ENCODE peak calls at places on chromosomes 1 and 21, in eight cellular contexts. H, J, T, N, Z, E, X and M are unnamed samples.

GRCh38 chr1:16266411-16267118 is 29.6 kb upstream of the CPLANE2 start:
- DNase-seq in H (no peak), E (no peak), T (no peak), J (no peak), Z (no peak), N (no peak), X (no peak), M (no peak)

GRCh38 chr1:34736711-34737110 is 18.1 kb upstream of the GJB5 start:
- DNase-seq in N (no peak), Z (no peak), E (no peak), H (no peak), T (no peak), X (no peak), J (no peak), M (no peak)

GRCh38 chr1:23224721-23225648 is 7.7 kb upstream of the HTR1D start:
- DNase-seq in Z (no peak), X (no peak), J (peak), N (peak), H (peak), T (peak), E (no peak), M (no peak)

GRCh38 chr1:8639165-8639564 is 178.3 kb downstream of the RERE start:
- DNase-seq in X (no peak), N (no peak), E (no peak), H (no peak), Z (no peak), J (no peak), T (no peak), M (no peak)

GRCh38 chr1:113326976-113327375 is 63.3 kb upstream of the MAGI3 start:
- DNase-seq in N (no peak), H (no peak), Z (no peak), E (no peak), J (no peak), T (no peak), X (no peak), M (no peak)

GRCh38 chr1:203839081-203839480 is 22.3 kb upstream of the SNRPE start:
- DNase-seq in T (no peak), Z (no peak), E (no peak), X (no peak), J (no peak), H (peak), N (peak), M (no peak)

GRCh38 chr1:204902674-204903073 is 32.0 kb downstream of the NFASC start:
- DNase-seq in H (no peak), N (no peak), X (no peak), E (no peak), J (no peak), Z (no peak), T (no peak), M (no peak)

GRCh38 chr1:97668945-97669344 is 251.9 kb downstream of the DPYD start:
- DNase-seq in E (no peak), J (no peak), T (no peak), X (peak), H (peak), Z (no peak), N (peak), M (no peak)

GRCh38 chr1:232635778-232636356 is 5.9 kb upstream of the SIPA1L2 start:
- DNase-seq in Z (no peak), H (peak), E (no peak), T (no peak), N (peak), X (no peak), J (no peak), M (no peak)

GRCh38 chr21:18449586-18449985 is 46.0 kb upstream of the TMPRSS15 start:
- DNase-seq in H (no peak), X (no peak), E (no peak), N (no peak), T (no peak), J (no peak), Z (no peak), M (no peak)

GRCh38 chr1:175033931-175034330 is 10.7 kb upstream of the MRPS14 start:
- DNase-seq in X (no peak), J (no peak), Z (no peak), E (no peak), H (no peak), T (no peak), N (no peak), M (no peak)

GRCh38 chr1:192133350-192133950 is 24.8 kb upstream of the RGS18 start:
- DNase-seq in Z (no peak), H (peak), E (no peak), N (no peak), T (no peak), J (no peak), X (no peak), M (no peak)

GRCh38 chr1:210624722-210625121 is 296.0 kb downstream of the HHAT start:
- DNase-seq in T (no peak), X (no peak), Z (no peak), J (no peak), H (no peak), N (no peak), E (peak), M (no peak)

GRCh38 chr1:154773551-154773950 is 96.5 kb downstream of the KCNN3 start:
- DNase-seq in H (no peak), T (no peak), J (no peak), Z (no peak), E (no peak), N (no peak), X (no peak), M (no peak)

GRCh38 chr21:37525810-37526209 is 159.2 kb downstream of the DYRK1A start:
- DNase-seq in E (no peak), H (no peak), X (no peak), J (no peak), T (no peak), N (no peak), Z (no peak), M (no peak)

GRCh38 chr1:67124455-67124854 is 10.3 kb downstream of the C1orf141 start:
- DNase-seq in Z (no peak), N (no peak), E (no peak), H (no peak), J (no peak), T (no peak), X (no peak), M (no peak)

GRCh38 chr1:24930703-24931480 is 816 bp upstream of the RUNX3 start:
- DNase-seq in Z (no peak), T (no peak), H (peak), E (no peak), N (no peak), J (no peak), X (no peak), M (no peak)

GRCh38 chr1:24932725-24933294 is 2.7 kb upstream of the RUNX3 start:
- DNase-seq in J (no peak), E (no peak), N (no peak), H (no peak), Z (no peak), X (no peak), T (no peak), M (no peak)

GRCh38 chr1:24931481-24932221 is 1.6 kb upstream of the RUNX3 start:
- DNase-seq in J (no peak), H (peak), N (no peak), Z (no peak), T (no peak), E (no peak), X (no peak), M (no peak)

GRCh38 chr1:24933468-24933867 is 3.4 kb upstream of the RUNX3 start:
- DNase-seq in H (no peak), T (no peak), N (no peak), J (no peak), Z (no peak), X (no peak), E (no peak), M (no peak)

GRCh38 chr1:24932284-24932683 is 2.2 kb upstream of the RUNX3 start:
- DNase-seq in X (peak), T (peak), Z (no peak), N (peak), J (peak), E (no peak), H (peak), M (peak)
- TF ChIP-seq CTCF in X (peak), T (no peak), Z (peak), N (peak), J (no peak), E (peak), H (no peak), M (peak)

GRCh38 chr1:181089777-181090505 is 1.4 kb downstream of the IER5 start:
- DNase-seq in J (peak), H (peak), E (peak), X (peak), N (peak), T (peak), Z (peak), M (peak)
- TF ChIP-seq CTCF in J (no peak), H (no peak), E (no peak), X (no peak), N (peak), T (no peak), Z (peak), M (no peak)

GRCh38 chr1:235024706-235025421 is 103.8 kb downstream of the TOMM20 start:
- DNase-seq in X (no peak), Z (no peak), J (no peak), T (no peak), N (no peak), E (no peak), H (no peak), M (no peak)

GRCh38 chr1:235024045-235024439 is 104.6 kb downstream of the TOMM20 start:
- DNase-seq in T (no peak), Z (no peak), J (no peak), X (no peak), H (no peak), E (no peak), N (no peak), M (no peak)

GRCh38 chr1:235022341-235023196 is 106.1 kb downstream of the TOMM20 start:
- DNase-seq in N (no peak), X (no peak), H (peak), Z (no peak), J (peak), T (no peak), E (no peak), M (no peak)

GRCh38 chr1:235021815-235022214 is 106.8 kb downstream of the TOMM20 start:
- DNase-seq in Z (no peak), E (no peak), N (no peak), X (no peak), H (no peak), J (no peak), T (no peak), M (no peak)

GRCh38 chr1:235023197-235024044 is 105.2 kb downstream of the TOMM20 start:
- DNase-seq in T (no peak), N (no peak), X (no peak), E (no peak), H (no peak), Z (no peak), J (no peak), M (no peak)
- TF ChIP-seq CTCF in T (no peak), N (no peak), X (no peak), E (no peak), H (no peak), Z (no peak), J (no peak), M (no peak)

DNA sequence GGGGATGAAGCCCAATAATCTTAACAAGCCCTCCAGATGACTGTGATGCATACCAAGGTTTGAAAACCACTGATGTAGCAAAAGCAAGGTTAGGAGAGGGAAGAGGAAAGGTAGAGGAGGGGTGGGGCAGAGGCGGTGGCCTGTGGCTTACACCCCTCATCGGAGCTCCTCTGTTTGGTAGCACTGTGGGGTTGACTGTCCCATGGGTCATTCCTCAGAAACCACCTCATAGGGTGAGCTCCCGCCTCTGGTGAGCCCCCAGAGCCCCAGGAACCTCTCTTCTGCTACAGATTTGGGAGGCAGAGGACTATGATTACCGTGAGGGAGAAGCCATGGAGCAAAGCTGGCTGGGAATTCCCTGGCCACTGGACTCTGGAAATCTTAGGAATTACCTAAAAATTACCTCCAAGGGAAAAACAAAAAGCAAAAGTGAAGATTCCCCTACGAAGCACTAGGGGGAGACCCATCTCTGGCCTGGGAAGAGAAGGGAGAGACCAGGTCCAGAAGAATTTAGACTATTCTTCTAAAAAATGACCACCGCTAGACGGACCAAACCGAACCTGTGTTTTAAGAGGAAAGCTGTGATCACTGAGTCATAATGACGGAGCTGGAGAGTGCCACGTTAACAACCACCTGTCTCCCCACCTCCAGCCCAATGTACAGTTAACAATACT is 1.5 kb upstream of the RASSF5 start:
- DNase-seq in X (no peak), T (no peak), Z (no peak), H (peak), N (peak), J (no peak), E (no peak), M (no peak)
- TF ChIP-seq CTCF in X (peak), T (peak), Z (no peak), H (peak), N (peak), J (peak), E (peak), M (no peak)

GRCh38 chr1:215425135-215425534 is 142.0 kb upstream of the KCTD3 start:
- DNase-seq in J (no peak), Z (no peak), N (no peak), H (no peak), T (no peak), X (no peak), E (no peak), M (no peak)
- TF ChIP-seq CTCF in J (no peak), Z (no peak), N (no peak), H (no peak), T (no peak), X (no peak), E (no peak), M (no peak)

GRCh38 chr1:32205401-32206370 is at the start of gene IQCC:
- DNase-seq in T (peak), E (peak), H (peak), X (peak), Z (peak), J (peak), N (peak), M (peak)
- TF ChIP-seq CTCF in T (no peak), E (peak), H (no peak), X (no peak), Z (peak), J (no peak), N (no peak), M (no peak)

GRCh38 chr1:109619405-109619654 is at the start of gene GNAT2:
- DNase-seq in J (no peak), N (no peak), Z (no peak), H (no peak), E (no peak), T (no peak), X (no peak), M (no peak)

GRCh38 chr1:109615879-109616278 is 3.5 kb downstream of the GNAT2 start:
- DNase-seq in N (no peak), E (no peak), X (no peak), Z (no peak), J (no peak), H (no peak), T (no peak), M (no peak)

GRCh38 chr1:109618614-109619404 is 607 bp downstream of the GNAT2 start:
- DNase-seq in J (no peak), H (no peak), E (no peak), Z (no peak), N (no peak), X (no peak), T (no peak), M (no peak)

GRCh38 chr1:109619655-109620395 is at the start of gene AMPD2:
- DNase-seq in J (peak), Z (peak), T (peak), N (peak), X (peak), H (peak), E (no peak), M (peak)

DNA sequence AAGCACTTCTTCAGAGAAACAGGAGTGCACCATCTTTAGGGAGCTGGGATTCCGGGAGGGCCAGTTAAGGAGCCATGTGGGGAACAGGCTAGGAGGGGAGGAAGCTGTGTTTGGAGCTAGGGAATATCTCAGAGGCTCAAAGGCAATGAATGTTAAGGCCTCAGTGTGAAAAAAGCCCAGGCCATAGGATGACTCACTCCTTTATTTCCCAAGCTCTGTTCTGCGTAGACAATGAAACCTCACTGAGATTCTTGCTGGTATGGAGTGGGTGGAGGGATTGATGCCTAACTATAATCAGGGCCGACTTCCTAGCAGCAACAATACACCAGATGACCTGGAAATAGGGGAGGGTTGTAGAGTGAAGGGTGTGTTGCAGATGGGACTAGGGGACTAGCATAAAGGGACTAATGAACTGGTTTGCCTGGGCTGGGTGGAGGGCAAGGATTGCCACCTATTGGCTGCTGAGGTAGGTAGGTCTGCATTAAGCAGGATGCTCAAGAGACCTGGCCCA is 2.1 kb downstream of the GNAT2 start:
- DNase-seq in N (peak), E (no peak), H (peak), J (no peak), T (peak), Z (no peak), X (peak), M (no peak)
- TF ChIP-seq CTCF in N (no peak), E (no peak), H (no peak), J (no peak), T (peak), Z (no peak), X (no peak), M (no peak)

GRCh38 chr1:6440198-6441126 is 15.9 kb downstream of the ESPN start:
- DNase-seq in Z (no peak), T (peak), E (no peak), X (peak), H (peak), J (peak), N (peak), M (peak)
- TF ChIP-seq CTCF in Z (no peak), T (no peak), E (peak), X (peak), H (no peak), J (no peak), N (no peak), M (peak)